ENCODE peak calls at places on chromosome 1, in four cellular contexts. M is stimulated activated CD8-positive, alpha-beta memory T cell treated with anti-CD3 and anti-CD28 coated beads, Interleukin-4, amount 100 ng/mL, for 4 hours; A is WTC11; R is HTR-8/SVneo. U is an unnamed sample.

GRCh38 chr1:3650248-3651010 is 526 bp upstream of the WRAP73 start:
- DNase-seq in M (no peak), A (no peak), R (no peak), U (no peak)

GRCh38 chr1:14866841-14867626 is 268.5 kb downstream of the KAZN start:
- DNase-seq in M (no peak), A (peak; percentile 26), R (no peak), U (no peak)

GRCh38 chr1:76374111-76374510 is 299.6 kb downstream of the ST6GALNAC3 start:
- DNase-seq in M (no peak), A (no peak), R (no peak), U (no peak)

GRCh38 chr1:162003825-162004205 is 19.9 kb downstream of the OLFML2B start:
- DNase-seq in M (no peak), A (no peak), R (peak; percentile 77), U (peak; percentile 83)

GRCh38 chr1:10838541-10838940 is 42.1 kb upstream of the CASZ1 start:
- DNase-seq in M (no peak), A (no peak), R (no peak), U (no peak)

GRCh38 chr1:221439734-221440436 is 302.0 kb downstream of the DUSP10 start:
- DNase-seq in M (no peak), A (no peak), R (peak; percentile 67), U (peak; percentile 95)

GRCh38 chr1:232635778-232636356 is 5.9 kb upstream of the SIPA1L2 start:
- DNase-seq in M (no peak), A (no peak), R (peak; percentile 52), U (peak; percentile 27)

GRCh38 chr1:32716312-32717126 is 13.9 kb upstream of the SYNC start:
- DNase-seq in M (no peak), A (peak; percentile 99), R (peak; percentile 60), U (no peak)

GRCh38 chr1:91617242-91617837 is 116.7 kb downstream of the CDC7 start:
- DNase-seq in M (no peak), A (peak; percentile 67), R (no peak), U (no peak)

GRCh38 chr1:233113009-233113712 is 162.8 kb downstream of the NTPCR start:
- DNase-seq in M (no peak), A (no peak), R (peak; percentile 80), U (peak; percentile 79)

GRCh38 chr1:163472267-163472666 is 150.5 kb downstream of the NUF2 start:
- DNase-seq in M (no peak), A (no peak), R (no peak), U (no peak)

GRCh38 chr1:38826262-38826661 is 33.3 kb downstream of the RRAGC start:
- DNase-seq in M (no peak), A (no peak), R (no peak), U (no peak)

GRCh38 chr1:52795464-52795863 is 47.1 kb upstream of the ZYG11A start:
- DNase-seq in M (no peak), A (no peak), R (no peak), U (no peak)

GRCh38 chr1:246506440-246506784 is 667 bp downstream of the SMYD3 start:
- DNase-seq in M (no peak), A (no peak), R (no peak), U (no peak)

GRCh38 chr1:237457573-237457972 is 415.6 kb downstream of the RYR2 start:
- DNase-seq in M (no peak), A (no peak), R (no peak), U (no peak)

GRCh38 chr1:167936930-167937708 is at the start of gene MPC2:
- DNase-seq in M (peak; percentile 17), A (peak; percentile 70), R (peak; percentile 59), U (peak; percentile 63)

GRCh38 chr1:2032737-2033136 is 13.6 kb downstream of the GABRD start:
- DNase-seq in M (no peak), A (no peak), R (no peak), U (no peak)

GRCh38 chr1:56551691-56552090 is 27.7 kb downstream of the PLPP3 start:
- DNase-seq in M (no peak), A (no peak), R (no peak), U (no peak)

GRCh38 chr1:30232288-30232899 is 491.0 kb downstream of the MATN1 start:
- DNase-seq in M (no peak), A (peak; percentile 38), R (no peak), U (no peak)